ENCODE peak calls at places on chromosomes 11 and 22, in four cellular contexts. J, G, B and O are unnamed samples.

GRCh38 chr22:20034143-20034542 is 13.2 kb downstream of the TANGO2 start:
- DNase-seq in B (no peak), J (no peak), G (no peak), O (no peak)

GRCh38 chr11:34601609-34602008 is 19.3 kb upstream of the EHF start:
- DNase-seq in G (no peak), J (no peak), B (no peak), O (no peak)

GRCh38 chr11:3169235-3169951 is 4.3 kb upstream of the OSBPL5 start:
- DNase-seq in J (no peak), G (no peak), B (peak), O (peak)

GRCh38 chr22:25742918-25743708 is 1.1 kb downstream of the MYO18B start:
- DNase-seq in J (no peak), G (no peak), B (no peak), O (no peak)

GRCh38 chr22:29149841-29150555 is 55.7 kb upstream of the EMID1 start:
- DNase-seq in J (no peak), B (no peak), G (no peak), O (no peak)

GRCh38 chr22:22681221-22681739 is 36.9 kb downstream of the GGTLC2 start:
- DNase-seq in J (no peak), G (no peak), B (peak), O (no peak)

GRCh38 chr11:86916330-86916729 is 38.9 kb downstream of the FZD4 start:
- DNase-seq in B (peak), J (no peak), G (no peak), O (peak)

GRCh38 chr22:43479962-43480361 is 68.1 kb downstream of the MPPED1 start:
- DNase-seq in G (no peak), B (no peak), J (no peak), O (no peak)

GRCh38 chr22:49132009-49132408 is 695.7 kb downstream of the BRD1 start:
- DNase-seq in B (no peak), J (no peak), G (no peak), O (no peak)

GRCh38 chr11:66020618-66021357 is 5.5 kb downstream of the CATSPER1 start:
- DNase-seq in B (peak), J (no peak), G (no peak), O (peak)

GRCh38 chr11:109728056-109728455 is 306.1 kb downstream of the C11orf87 start:
- DNase-seq in B (no peak), J (no peak), G (no peak), O (peak)

GRCh38 chr11:61574611-61575010 is 6.3 kb downstream of the SYT7 start:
- DNase-seq in J (no peak), B (no peak), G (no peak), O (no peak)

GRCh38 chr11:57638811-57639320 is 10.8 kb downstream of the YPEL4 start:
- DNase-seq in B (no peak), G (no peak), J (peak), O (no peak)
- H4K91ac ChIP-seq in B (peak), G (peak), J (peak), O (peak)

GRCh38 chr11:75151346-75152047 is 590 bp downstream of the SLCO2B1 start:
- DNase-seq in G (no peak), J (no peak), B (no peak), O (no peak)
- H3K9ac ChIP-seq in G (no peak), J (no peak), B (no peak), O (no peak)

GRCh38 chr11:128205796-128206195 is 381.6 kb downstream of the ETS1 start:
- DNase-seq in G (no peak), B (no peak), J (no peak), O (no peak)
- H2AK5ac ChIP-seq in G (no peak), B (no peak), J (no peak), O (peak)

GRCh38 chr11:73995247-73995646 is 12.6 kb upstream of the UCP2 start:
- DNase-seq in G (no peak), J (no peak), B (peak), O (peak)

GRCh38 chr11:73989156-73989555 is 6.5 kb upstream of the UCP2 start:
- DNase-seq in G (no peak), B (no peak), J (no peak), O (no peak)

GRCh38 chr11:73991471-73992006 is 8.9 kb upstream of the UCP2 start:
- DNase-seq in B (no peak), G (no peak), J (no peak), O (no peak)

GRCh38 chr11:73988227-73988626 is 5.6 kb upstream of the UCP2 start:
- DNase-seq in G (no peak), B (no peak), J (no peak), O (no peak)

DNA sequence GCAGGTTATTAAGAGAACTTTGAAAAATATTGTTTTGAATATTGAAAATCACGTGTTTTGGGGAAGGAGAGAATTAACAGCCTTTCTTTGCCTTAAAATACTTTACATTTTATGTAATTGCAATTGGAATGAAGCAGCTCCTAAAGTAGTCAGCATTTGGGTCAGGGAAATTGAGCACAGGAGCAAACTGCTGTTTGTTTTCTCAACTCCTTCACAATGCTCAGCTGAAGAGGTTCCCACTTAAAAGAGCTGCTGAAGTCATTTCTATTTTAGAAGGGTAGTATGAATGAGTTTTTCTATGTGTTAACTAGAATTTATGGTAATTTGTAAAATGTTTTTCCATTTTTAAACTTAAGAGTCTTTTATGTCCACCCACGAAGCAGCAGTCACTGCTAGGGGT is 8.1 kb upstream of the UCP2 start:
- DNase-seq in B (no peak), J (no peak), G (no peak), O (no peak)
- H4K91ac ChIP-seq in B (no peak), J (no peak), G (no peak), O (no peak)

GRCh38 chr11:125886997-125887372 is 483 bp upstream of the HYLS1 start:
- DNase-seq in B (no peak), G (no peak), J (no peak), O (no peak)
- H3K9ac ChIP-seq in B (no peak), G (no peak), J (no peak), O (peak)

GRCh38 chr11:9642894-9643293 is 21.0 kb upstream of the SWAP70 start:
- DNase-seq in G (no peak), J (no peak), B (no peak), O (no peak)

GRCh38 chr11:9639099-9639498 is 24.8 kb upstream of the SWAP70 start:
- DNase-seq in J (no peak), B (no peak), G (no peak), O (no peak)

GRCh38 chr11:9643751-9644150 is 20.1 kb upstream of the SWAP70 start:
- DNase-seq in B (no peak), J (no peak), G (no peak), O (no peak)

DNA sequence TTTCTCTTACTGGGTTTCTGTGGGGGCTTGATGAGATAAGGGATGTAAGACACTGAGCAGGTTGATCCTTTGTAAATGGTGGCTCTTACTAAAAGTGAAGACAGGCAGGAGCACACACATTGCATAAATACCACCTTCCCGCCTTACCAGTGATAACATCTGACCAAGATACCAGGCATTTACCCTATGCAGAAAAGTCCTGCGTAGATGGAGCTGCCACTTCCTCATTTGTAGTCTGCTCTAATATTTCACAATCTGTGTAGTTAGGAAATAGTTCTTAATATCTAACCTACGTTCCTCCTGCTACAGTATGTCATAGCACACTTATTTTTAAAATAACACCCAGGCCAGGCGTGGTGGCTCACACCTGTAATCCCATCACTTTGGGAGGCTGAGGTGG is 23.9 kb upstream of the SWAP70 start:
- DNase-seq in B (no peak), J (no peak), G (no peak), O (no peak)
- H2AK5ac ChIP-seq in B (no peak), J (no peak), G (no peak), O (no peak)

GRCh38 chr11:96319901-96320656 is 22.9 kb downstream of the MAML2 start:
- DNase-seq in G (no peak), J (no peak), B (no peak), O (no peak)

GRCh38 chr11:96322775-96323642 is 20.0 kb downstream of the MAML2 start:
- DNase-seq in G (no peak), J (no peak), B (no peak), O (no peak)

GRCh38 chr11:96318850-96319249 is 24.1 kb downstream of the MAML2 start:
- DNase-seq in B (no peak), J (no peak), G (no peak), O (no peak)

GRCh38 chr11:96323643-96323985 is 19.4 kb downstream of the MAML2 start:
- DNase-seq in B (no peak), J (no peak), G (no peak), O (no peak)

GRCh38 chr11:96321066-96321465 is 21.9 kb downstream of the MAML2 start:
- DNase-seq in J (no peak), G (no peak), B (no peak), O (no peak)
- H4K91ac ChIP-seq in J (no peak), G (no peak), B (no peak), O (no peak)

GRCh38 chr11:119375629-119376196 is 5.8 kb downstream of the USP2 start:
- DNase-seq in B (peak), G (peak), J (no peak), O (peak)
- H3K9ac ChIP-seq in B (no peak), G (no peak), J (no peak), O (peak)